ENCODE peak calls at places on chromosomes 13 and 19, in five cellular contexts. A is esophagus muscularis mucosa, N is breast epithelium, D is lower leg skin, E is esophagus squamous epithelium. H is an unnamed sample.

GRCh38 chr13:88979465-88980180 is 1308.5 kb downstream of the SLITRK5 start:
- DNase-seq in N (no peak), D (no peak), A (no peak), E (no peak), H (no peak)

GRCh38 chr19:32309711-32310390 is 35.6 kb upstream of the ZNF507 start:
- DNase-seq in A (peak), D (no peak), N (no peak), E (no peak), H (no peak)

GRCh38 chr13:73835138-73835721 is 299.0 kb downstream of the KLF12 start:
- DNase-seq in A (no peak), D (no peak), E (no peak), N (no peak), H (no peak)

GRCh38 chr13:26941345-26942174 is 181.0 kb upstream of the GPR12 start:
- DNase-seq in D (no peak), A (no peak), E (no peak), N (no peak), H (no peak)

GRCh38 chr13:44758595-44759221 is 182.6 kb upstream of the TSC22D1 start:
- DNase-seq in D (no peak), E (no peak), A (no peak), N (no peak), H (no peak)

GRCh38 chr13:38590796-38591507 is 95.9 kb upstream of the FREM2 start:
- DNase-seq in A (no peak), E (no peak), D (no peak), N (no peak), H (no peak)

GRCh38 chr19:1756264-1756663 is 3.0 kb downstream of the ONECUT3 start:
- DNase-seq in A (no peak), D (no peak), E (no peak), N (no peak), H (no peak)

GRCh38 chr19:1855040-1855827 is 7.0 kb upstream of the REXO1 start:
- DNase-seq in E (peak), N (peak), D (peak), A (peak), H (peak)

GRCh38 chr13:91537376-91537775 is 139.0 kb downstream of the GPC5 start:
- DNase-seq in A (no peak), N (no peak), D (no peak), E (no peak), H (no peak)

GRCh38 chr13:91228083-91228482 is 119.4 kb upstream of the MIR17HG start:
- DNase-seq in E (no peak), N (no peak), A (no peak), D (no peak), H (no peak)

GRCh38 chr13:112756967-112757758 is 67.3 kb downstream of the ATP11A start:
- DNase-seq in A (no peak), N (no peak), D (no peak), E (no peak), H (no peak)

GRCh38 chr19:41531438-41532311 is 44.3 kb upstream of the CEACAM21 start:
- DNase-seq in E (peak), D (peak), A (peak), N (peak), H (no peak)

GRCh38 chr19:10654610-10655456 is 687 bp downstream of the ILF3 start:
- DNase-seq in N (no peak), A (no peak), D (peak), E (no peak), H (peak)

GRCh38 chr13:29815336-29815735 is 35.1 kb downstream of the UBL3 start:
- DNase-seq in E (no peak), D (no peak), A (no peak), N (no peak), H (no peak)

GRCh38 chr13:78940444-78940843 is 281.5 kb upstream of the OBI1 start:
- DNase-seq in N (no peak), D (no peak), A (no peak), E (no peak), H (no peak)

GRCh38 chr19:29860492-29860891 is 48.7 kb downstream of the CCNE1 start:
- DNase-seq in E (no peak), A (no peak), D (no peak), N (no peak), H (no peak)

GRCh38 chr13:33633701-33634525 is 184.0 kb upstream of the RFC3 start:
- DNase-seq in A (no peak), E (no peak), N (no peak), D (no peak), H (no peak)

GRCh38 chr19:11227201-11227886 is 12.1 kb upstream of the ANGPTL8 start:
- DNase-seq in N (no peak), A (no peak), D (no peak), E (no peak), H (no peak)

GRCh38 chr19:57191141-57192063 is at the start of gene ZNF264:
- DNase-seq in N (peak), E (peak), A (peak), D (peak), H (peak)

GRCh38 chr19:47257411-47258169 is 1.3 kb downstream of the CCDC9 start:
- DNase-seq in A (no peak), N (no peak), E (peak), D (peak), H (peak)

GRCh38 chr19:47253970-47254369 is 2.4 kb upstream of the CCDC9 start:
- DNase-seq in A (no peak), N (no peak), D (no peak), E (no peak), H (no peak)

GRCh38 chr19:47256688-47257410 is 524 bp downstream of the CCDC9 start:
- DNase-seq in D (peak), N (peak), E (peak), A (peak), H (peak)

GRCh38 chr19:47258434-47258833 is 2.1 kb downstream of the CCDC9 start:
- DNase-seq in D (no peak), E (no peak), N (no peak), A (no peak), H (no peak)

GRCh38 chr19:47255947-47256687 is at the start of gene CCDC9:
- DNase-seq in D (peak), E (peak), N (peak), A (peak), H (peak)
- TF ChIP-seq POLR2A in D (peak), E (no peak), N (peak), A (peak), H (peak)

GRCh38 chr19:15245370-15246197 is 13.3 kb upstream of the EPHX3 start:
- DNase-seq in D (no peak), E (no peak), N (no peak), A (no peak), H (no peak)
- TF ChIP-seq POLR2A in D (no peak), E (no peak), N (no peak), A (no peak), H (no peak)

DNA sequence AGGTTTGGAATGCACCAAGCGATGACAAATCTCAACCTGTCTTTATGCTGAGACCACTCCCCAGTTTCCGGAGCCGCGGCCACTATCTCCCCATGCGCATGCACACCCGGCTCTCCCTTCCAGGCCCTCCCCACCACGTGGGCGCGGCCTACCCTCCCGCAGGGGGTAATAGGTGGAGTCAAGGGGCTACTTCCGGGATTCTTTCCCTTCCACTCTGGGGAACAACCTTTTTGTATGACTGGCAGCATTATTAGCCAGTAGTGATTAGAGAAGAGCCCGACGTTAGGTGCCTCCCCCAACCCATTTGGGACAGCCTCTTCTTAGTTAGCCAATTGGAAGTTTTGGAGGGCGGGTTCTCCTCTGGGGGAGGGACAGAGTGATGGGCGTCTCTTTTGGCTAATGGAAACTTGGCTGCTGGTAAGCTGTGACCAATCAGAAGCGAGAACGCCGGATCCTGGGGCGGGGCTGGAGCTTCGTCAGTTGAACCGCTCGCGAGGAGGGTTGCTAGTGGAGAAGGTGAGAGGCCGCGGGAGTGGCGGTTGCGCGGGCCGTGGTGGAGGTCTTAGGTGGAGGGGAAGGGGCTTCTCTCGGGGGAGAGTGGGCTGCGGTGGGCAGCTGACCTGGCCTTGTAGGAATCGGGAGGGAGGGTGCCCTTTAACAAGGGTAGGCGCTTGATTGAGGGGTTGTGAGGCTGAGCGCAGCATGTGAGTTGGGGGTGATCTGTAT is at the start of gene CCDC61:
- DNase-seq in D (peak), N (peak), A (peak), E (peak), H (peak)
- TF ChIP-seq POLR2A in D (no peak), N (peak), A (peak), E (no peak), H (peak)

GRCh38 chr19:54201980-54202379 is 1.3 kb downstream of the RPS9 start:
- DNase-seq in D (no peak), E (no peak), A (no peak), N (no peak), H (no peak)

GRCh38 chr19:54206030-54206830 is 5.6 kb downstream of the RPS9 start:
- DNase-seq in N (no peak), E (no peak), D (no peak), A (no peak), H (no peak)

GRCh38 chr19:54201172-54201701 is 579 bp downstream of the RPS9 start:
- DNase-seq in N (no peak), D (no peak), E (no peak), A (no peak), H (no peak)

GRCh38 chr19:54204767-54205468 is 4.3 kb downstream of the RPS9 start:
- DNase-seq in A (no peak), N (no peak), E (no peak), D (no peak), H (no peak)

DNA sequence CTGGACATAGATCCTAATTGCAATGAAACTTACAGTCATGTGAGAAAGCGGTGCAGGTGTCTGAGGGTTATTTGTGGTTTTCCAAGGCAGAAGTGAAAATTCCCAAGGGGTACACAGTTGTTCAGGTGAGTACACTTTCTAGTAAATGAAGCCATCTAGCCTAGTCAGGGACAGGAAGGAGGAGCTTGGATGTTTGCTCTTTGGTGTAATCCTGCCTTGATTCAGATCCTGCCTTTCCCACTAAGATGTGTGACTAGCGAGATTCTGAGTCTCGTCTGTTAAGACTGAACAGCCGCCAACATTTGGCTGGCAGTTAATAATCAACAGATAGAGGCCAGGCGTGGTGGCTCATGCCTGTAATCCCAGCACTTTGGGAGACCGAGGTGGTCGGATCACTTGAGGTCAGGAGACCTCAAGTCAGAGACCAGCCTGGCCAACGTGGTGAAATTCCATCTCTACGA is 2.5 kb downstream of the RPS9 start:
- DNase-seq in E (no peak), N (no peak), A (no peak), D (no peak), H (no peak)
- TF ChIP-seq POLR2A in E (no peak), N (no peak), A (no peak), D (no peak), H (no peak)

GRCh38 chr19:3983542-3983914 is 1.7 kb downstream of the EEF2 start:
- DNase-seq in D (no peak), E (no peak), N (no peak), A (no peak), H (no peak)
- TF ChIP-seq POLR2A in D (no peak), E (no peak), N (no peak), A (no peak), H (no peak)